ENCODE peak calls at places on chromosome 5, in ten cellular contexts. S is non-pigmented ciliary epithelial cell; D is SK-N-DZ; G is COLO829; Z is Right ventricle myocardium inferior; V is Caki2; U is HT-29; T is CD4-positive, alpha-beta T cell; F is activated gamma-delta T cell treated with Interleukin-2 at 50 U/mL for 16 hours; Y is amniotic stem cell. C is an unnamed sample.

GRCh38 chr5:148730272-148730954 is 76.1 kb upstream of the HTR4 start:
- DNase-seq in S (peak), D (no peak), G (no peak), Z (no peak), V (no peak), U (no peak), T (no peak), F (no peak), Y (peak), C (no peak)

GRCh38 chr5:58106754-58107410 is 353.0 kb downstream of the PLK2 start:
- DNase-seq in S (no peak), D (no peak), G (no peak), Z (no peak), V (no peak), U (no peak), T (no peak), F (no peak), Y (no peak), C (no peak)

GRCh38 chr5:140794594-140795258 is at the start of gene PCDHA2:
- DNase-seq in S (no peak), D (no peak), G (no peak), Z (no peak), V (no peak), U (no peak), T (no peak), F (no peak), Y (no peak), C (no peak)

GRCh38 chr5:98519530-98519929 is 253.9 kb upstream of the RGMB start:
- DNase-seq in S (no peak), D (no peak), G (no peak), Z (no peak), V (no peak), U (no peak), T (no peak), F (no peak), Y (no peak), C (no peak)

GRCh38 chr5:89769975-89770374 is 639.6 kb downstream of the CETN3 start:
- DNase-seq in S (peak), D (no peak), G (peak), Z (no peak), V (no peak), U (no peak), T (no peak), F (no peak), Y (no peak), C (no peak)

GRCh38 chr5:139668924-139669680 is 21.0 kb downstream of the CXXC5 start:
- DNase-seq in S (no peak), D (no peak), G (no peak), Z (no peak), V (no peak), U (no peak), T (no peak), F (no peak), Y (no peak), C (no peak)

GRCh38 chr5:87129051-87129450 is 138.6 kb upstream of the RASA1 start:
- DNase-seq in S (no peak), D (no peak), G (no peak), Z (no peak), V (no peak), U (no peak), T (no peak), F (no peak), Y (no peak), C (no peak)

GRCh38 chr5:170752257-170753215 is 31.0 kb upstream of the GABRP start:
- DNase-seq in S (no peak), D (no peak), G (no peak), Z (no peak), V (peak), U (peak), T (no peak), F (no peak), Y (no peak), C (no peak)

GRCh38 chr5:73701566-73701965 is 75.6 kb downstream of the ARHGEF28 start:
- DNase-seq in S (no peak), D (no peak), G (no peak), Z (no peak), V (no peak), U (peak), T (no peak), F (no peak), Y (no peak), C (no peak)

GRCh38 chr5:127685662-127686061 is 17.5 kb upstream of the CCDC192 start:
- DNase-seq in S (no peak), D (no peak), G (no peak), Z (no peak), V (no peak), U (no peak), T (no peak), F (no peak), Y (no peak), C (no peak)

GRCh38 chr5:155700333-155700732 is 626.6 kb upstream of the SGCD start:
- DNase-seq in S (no peak), D (no peak), G (no peak), Z (no peak), V (no peak), U (peak), T (no peak), F (peak), Y (peak), C (no peak)

GRCh38 chr5:140966293-140967225 is at the start of gene PCDHAC2:
- DNase-seq in S (no peak), D (peak), G (no peak), Z (peak), V (peak), U (no peak), T (no peak), F (no peak), Y (no peak), C (no peak)

GRCh38 chr5:74895906-74896305 is 29.7 kb upstream of the FAM169A start:
- DNase-seq in S (peak), D (no peak), G (peak), Z (peak), V (peak), U (no peak), T (no peak), F (no peak), Y (no peak), C (peak)

GRCh38 chr5:57828221-57828620 is 345.6 kb upstream of the ACTBL2 start:
- DNase-seq in S (no peak), D (no peak), G (no peak), Z (no peak), V (no peak), U (no peak), T (no peak), F (no peak), Y (no peak), C (no peak)

GRCh38 chr5:102850503-102850902 is 95.4 kb downstream of the PAM start:
- DNase-seq in S (no peak), D (no peak), G (no peak), Z (no peak), V (no peak), U (no peak), T (no peak), F (no peak), Y (no peak), C (no peak)

GRCh38 chr5:115321309-115321708 is 24.9 kb upstream of the CCDC112 start:
- DNase-seq in S (no peak), D (no peak), G (no peak), Z (no peak), V (no peak), U (no peak), T (no peak), F (no peak), Y (no peak), C (no peak)

GRCh38 chr5:133926960-133927615 is 41.3 kb downstream of the C5orf15 start:
- DNase-seq in S (no peak), D (peak), G (no peak), Z (no peak), V (no peak), U (no peak), T (no peak), F (no peak), Y (no peak), C (no peak)

GRCh38 chr5:175045820-175046219 is 321.4 kb downstream of the MSX2 start:
- DNase-seq in S (no peak), D (no peak), G (no peak), Z (no peak), V (no peak), U (no peak), T (no peak), F (no peak), Y (no peak), C (no peak)

GRCh38 chr5:176152191-176152932 is 85.9 kb upstream of the SIMC1 start:
- DNase-seq in S (no peak), D (no peak), G (no peak), Z (no peak), V (no peak), U (no peak), T (no peak), F (no peak), Y (no peak), C (no peak)

GRCh38 chr5:167951121-167951520 is 340.3 kb upstream of the WWC1 start:
- DNase-seq in S (no peak), D (no peak), G (no peak), Z (no peak), V (no peak), U (no peak), T (no peak), F (no peak), Y (no peak), C (no peak)

GRCh38 chr5:38500861-38501260 is 55.6 kb downstream of the LIFR start:
- DNase-seq in S (peak), D (no peak), G (no peak), Z (no peak), V (no peak), U (no peak), T (no peak), F (no peak), Y (no peak), C (peak)

GRCh38 chr5:143258559-143259253 is 144.8 kb downstream of the NR3C1 start:
- DNase-seq in S (no peak), D (no peak), G (no peak), Z (no peak), V (peak), U (no peak), T (no peak), F (no peak), Y (no peak), C (no peak)

GRCh38 chr5:138391859-138392386 is 39.4 kb downstream of the KDM3B start:
- DNase-seq in S (no peak), D (no peak), G (peak), Z (no peak), V (no peak), U (no peak), T (no peak), F (no peak), Y (no peak), C (no peak)

GRCh38 chr5:172757394-172758010 is 13.5 kb downstream of the DUSP1 start:
- DNase-seq in S (no peak), D (no peak), G (no peak), Z (no peak), V (no peak), U (no peak), T (no peak), F (no peak), Y (no peak), C (no peak)

GRCh38 chr5:138021771-138022170 is 11.1 kb downstream of the FAM13B start:
- DNase-seq in S (no peak), D (no peak), G (no peak), Z (no peak), V (no peak), U (no peak), T (no peak), F (no peak), Y (no peak), C (no peak)

GRCh38 chr5:151619812-151620462 is 28.8 kb upstream of the FAT2 start:
- DNase-seq in S (no peak), D (no peak), G (no peak), Z (no peak), V (no peak), U (no peak), T (no peak), F (no peak), Y (no peak), C (no peak)

GRCh38 chr5:88836195-88836838 is 46.7 kb downstream of the MEF2C start:
- DNase-seq in S (no peak), D (no peak), G (no peak), Z (peak), V (no peak), U (no peak), T (no peak), F (no peak), Y (no peak), C (no peak)

GRCh38 chr5:143860211-143860610 is 48.2 kb downstream of the HMHB1 start:
- DNase-seq in S (no peak), D (peak), G (no peak), Z (no peak), V (no peak), U (peak), T (no peak), F (no peak), Y (no peak), C (no peak)

GRCh38 chr5:20145240-20145639 is 157.2 kb upstream of the CDH18 start:
- DNase-seq in S (no peak), D (no peak), G (no peak), Z (no peak), V (no peak), U (no peak), T (no peak), F (no peak), Y (no peak), C (no peak)

GRCh38 chr5:80760680-80761079 is 105.9 kb upstream of the DHFR start:
- DNase-seq in S (no peak), D (no peak), G (no peak), Z (no peak), V (no peak), U (no peak), T (no peak), F (no peak), Y (no peak), C (no peak)

GRCh38 chr5:96432245-96433065 is 593 bp downstream of the PCSK1 start:
- DNase-seq in S (no peak), D (no peak), G (no peak), Z (peak), V (no peak), U (no peak), T (no peak), F (no peak), Y (no peak), C (no peak)

GRCh38 chr5:129724222-129724621 is 23.7 kb upstream of the MINAR2 start:
- DNase-seq in S (no peak), D (no peak), G (no peak), Z (no peak), V (no peak), U (no peak), T (no peak), F (no peak), Y (no peak), C (no peak)